ENCODE peak calls at places on chromosomes 16 and 17, in four cellular contexts. C is A549, Z is HTR-8/SVneo, D is GM23248. A is an unnamed sample.
A peak's percentile ranks its signal among the peaks of the same experiment; 100 is the strongest.

GRCh38 chr16:70395345-70395901 is 43.5 kb downstream of the ST3GAL2 start:
- DNase-seq in C (peak; percentile 75), Z (peak; percentile 79), D (peak; percentile 56), A (peak; percentile 52)

GRCh38 chr17:48429638-48430586 is at the start of gene SKAP1:
- DNase-seq in C (no peak), Z (no peak), D (peak; percentile 7), A (no peak)

GRCh38 chr17:61221597-61222471 is 177.8 kb upstream of the TBX2 start:
- DNase-seq in C (no peak), Z (no peak), D (no peak), A (no peak)

GRCh38 chr16:89538286-89538685 is 22.2 kb upstream of the RPL13 start:
- DNase-seq in C (no peak), Z (no peak), D (no peak), A (no peak)

GRCh38 chr17:67855504-67856324 is 30.4 kb downstream of the BPTF start:
- DNase-seq in C (no peak), Z (no peak), D (no peak), A (no peak)

GRCh38 chr16:54446639-54447038 is 160.1 kb upstream of the IRX3 start:
- DNase-seq in C (peak; percentile 5), Z (no peak), D (peak; percentile 98), A (peak; percentile 65)

GRCh38 chr17:2421315-2422147 is 20.7 kb upstream of the MNT start:
- DNase-seq in C (peak; percentile 61), Z (no peak), D (no peak), A (no peak)

GRCh38 chr16:85554791-85555548 is 58.2 kb upstream of the GSE1 start:
- DNase-seq in C (peak; percentile 52), Z (no peak), D (peak; percentile 85), A (peak; percentile 87)

GRCh38 chr16:50613281-50613991 is 65.2 kb downstream of the NKD1 start:
- DNase-seq in C (no peak), Z (no peak), D (no peak), A (no peak)

A was measured in SJSA1.